ENCODE peak calls at places on chromosomes 11 and 22, in five cellular contexts. D is cardiac fibroblast, U is cardiac muscle cell, X is progenitor cell of endocrine pancreas, C is ovary. O is an unnamed sample.

GRCh38 chr11:6607190-6607635 is 3.6 kb downstream of the ILK start:
- DNase-seq in D (no peak), C (no peak), U (no peak), X (no peak), O (no peak)

GRCh38 chr11:66012946-66013761 is 1.3 kb downstream of the CST6 start:
- DNase-seq in U (peak; percentile 57), C (no peak), D (no peak), X (no peak), O (no peak)

GRCh38 chr11:111416231-111416960 is 37.3 kb upstream of the POU2AF1 start:
- DNase-seq in U (no peak), D (no peak), C (no peak), X (no peak), O (no peak)

GRCh38 chr11:73334244-73335203 is 26.4 kb downstream of the ARHGEF17 start:
- DNase-seq in D (peak; percentile 90), X (no peak), U (peak; percentile 54), C (peak; percentile 92), O (no peak)

GRCh38 chr11:70139785-70140410 is 61.8 kb downstream of the ANO1 start:
- DNase-seq in U (no peak), C (no peak), X (no peak), D (no peak), O (no peak)

GRCh38 chr22:26646158-26646557 is 11.2 kb upstream of the MIAT start:
- DNase-seq in D (peak; percentile 23), U (no peak), X (no peak), C (no peak), O (no peak)

GRCh38 chr11:72662036-72662435 is 12.2 kb downstream of the PDE2A start:
- DNase-seq in U (no peak), X (no peak), D (no peak), C (no peak), O (no peak)

GRCh38 chr22:37270928-37271650 is 11.2 kb upstream of the CYTH4 start:
- DNase-seq in C (no peak), X (no peak), D (peak; percentile 43), U (no peak), O (no peak)

GRCh38 chr22:31300896-31301295 is 8.6 kb upstream of the PIK3IP1 start:
- DNase-seq in U (no peak), X (no peak), D (no peak), C (no peak), O (no peak)

GRCh38 chr11:1701041-1701807 is 4.2 kb downstream of the KRTAP5-6 start:
- DNase-seq in X (no peak), C (no peak), U (no peak), D (no peak), O (peak; percentile 40)

GRCh38 chr22:20885017-20885556 is 26.3 kb downstream of the SNAP29 start:
- DNase-seq in D (no peak), U (no peak), C (no peak), X (no peak), O (no peak)

GRCh38 chr11:74397531-74398243 is 546 bp downstream of the PGM2L1 start:
- DNase-seq in X (peak; percentile 13), D (no peak), C (no peak), U (peak; percentile 36), O (no peak)

GRCh38 chr11:14537134-14537599 is 17.0 kb upstream of the PSMA1 start:
- DNase-seq in U (peak; percentile 38), X (no peak), C (peak; percentile 22), D (peak; percentile 55), O (no peak)

GRCh38 chr11:87889126-87889525 is 286.1 kb downstream of the RAB38 start:
- DNase-seq in D (no peak), C (no peak), X (no peak), U (no peak), O (no peak)

GRCh38 chr22:39456262-39457046 is at the start of gene MGAT3:
- DNase-seq in C (no peak), D (no peak), U (no peak), X (no peak), O (no peak)

GRCh38 chr11:1742869-1743586 is 7.4 kb downstream of the IFITM10 start:
- DNase-seq in C (no peak), D (no peak), U (no peak), X (no peak), O (no peak)

DNA sequence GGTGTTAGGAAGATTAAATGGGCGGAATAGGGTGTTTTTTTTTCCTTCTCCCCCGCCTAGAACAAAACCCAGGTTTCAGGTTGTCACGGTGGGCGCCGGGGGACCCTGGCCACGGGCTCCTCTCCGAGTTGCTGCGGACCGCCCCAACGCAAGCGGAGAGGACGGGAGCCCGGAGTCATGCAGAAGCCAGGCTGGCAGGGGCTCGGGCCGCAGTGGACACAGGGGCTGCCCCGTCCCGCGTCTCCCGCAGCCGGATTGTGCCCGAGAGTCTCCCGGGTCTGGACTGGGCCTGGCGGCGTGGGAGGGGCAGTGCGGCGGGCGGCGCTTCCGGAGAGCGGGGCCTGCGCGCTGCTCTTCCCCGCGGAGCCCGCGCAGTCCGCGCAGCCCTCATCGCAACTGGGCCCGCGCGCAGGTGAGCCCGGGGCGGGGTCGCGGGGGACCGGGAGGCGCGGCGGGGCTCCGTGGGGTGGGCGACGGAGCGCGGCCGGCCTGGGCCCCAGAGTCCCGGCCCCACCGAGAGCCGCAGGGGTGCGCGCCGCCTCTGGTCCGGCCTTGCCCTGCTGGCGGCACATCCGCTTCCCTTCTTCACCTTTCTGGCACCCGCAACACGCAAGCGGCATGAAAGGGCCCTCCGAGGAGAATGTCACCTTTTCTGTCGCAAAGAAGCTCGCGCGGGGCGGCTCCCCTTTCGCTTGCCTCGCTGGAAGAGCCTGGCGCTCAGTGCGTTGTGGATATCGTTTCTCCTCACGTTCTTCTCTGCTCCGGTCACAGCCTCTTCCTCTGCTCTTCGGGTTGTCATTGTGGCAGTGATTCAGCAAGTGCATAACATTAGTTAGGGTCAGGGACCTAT is at the start of gene TIRAP:
- DNase-seq in X (peak; percentile 37), D (peak; percentile 58), C (peak; percentile 74), U (peak; percentile 65), O (no peak)
- TF ChIP-seq CTCF in X (peak; percentile 38), D (no peak), C (no peak), U (no peak), O (peak; percentile 65)

GRCh38 chr22:23856721-23857605 is 712 bp upstream of the SLC2A11 start:
- DNase-seq in X (peak; percentile 41), U (peak; percentile 63), C (peak; percentile 54), D (peak; percentile 45), O (peak; percentile 75)
- TF ChIP-seq CTCF in X (peak; percentile 33), U (no peak), C (no peak), D (no peak), O (peak; percentile 49)

GRCh38 chr11:114076974-114077373 is 17.5 kb downstream of the ZBTB16 start:
- DNase-seq in X (no peak), C (no peak), D (no peak), U (peak; percentile 80), O (no peak)

GRCh38 chr11:114078423-114078822 is 18.9 kb downstream of the ZBTB16 start:
- DNase-seq in U (no peak), C (no peak), D (no peak), X (no peak), O (no peak)

GRCh38 chr11:114075891-114076441 is 16.5 kb downstream of the ZBTB16 start:
- DNase-seq in D (peak; percentile 84), U (peak; percentile 54), C (no peak), X (peak; percentile 37), O (no peak)

GRCh38 chr11:114079406-114080072 is 20.0 kb downstream of the ZBTB16 start:
- DNase-seq in U (no peak), X (no peak), D (peak; percentile 78), C (no peak), O (no peak)

DNA sequence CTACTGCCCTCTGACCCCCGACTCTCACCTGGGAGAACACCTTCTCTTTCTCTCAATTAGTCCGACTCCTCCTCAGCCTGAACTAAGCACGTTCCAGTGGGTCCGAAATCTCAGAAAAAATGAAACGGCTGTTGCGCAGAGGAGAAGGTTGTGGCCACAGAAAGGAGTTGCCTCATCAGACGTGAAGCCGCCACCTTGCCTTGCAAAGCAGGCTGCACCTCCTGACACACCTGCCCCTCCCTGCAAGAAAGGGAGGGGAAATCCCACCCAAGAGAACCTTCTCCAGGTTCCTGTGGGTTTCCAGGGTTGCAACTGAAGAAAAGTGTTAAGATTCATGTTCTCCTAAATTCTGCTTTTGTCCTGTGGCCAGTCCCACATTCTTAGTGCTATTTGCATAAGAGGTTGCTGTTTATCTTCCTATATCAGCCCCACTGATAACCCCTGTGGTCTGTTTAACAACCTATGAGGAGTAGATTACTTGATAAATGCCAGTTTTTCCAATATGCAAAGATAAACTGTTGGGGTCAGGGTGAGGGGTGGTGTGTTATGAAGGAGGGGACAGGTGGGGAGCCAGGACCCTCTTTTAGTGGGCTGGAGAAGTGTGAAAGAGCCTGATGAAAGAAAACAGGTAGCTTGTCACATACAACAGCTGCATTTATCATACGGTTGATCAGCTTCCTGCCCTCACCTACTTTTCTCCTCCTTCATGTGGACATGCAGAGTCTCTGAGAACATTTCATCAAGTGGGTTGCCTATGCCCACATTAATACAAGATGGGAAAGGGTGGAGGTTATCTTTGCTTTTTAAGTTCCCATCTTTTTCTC is 18.2 kb downstream of the ZBTB16 start:
- DNase-seq in C (no peak), U (no peak), D (no peak), X (no peak), O (no peak)
- TF ChIP-seq CTCF in C (no peak), U (no peak), D (no peak), X (no peak), O (no peak)

GRCh38 chr11:129505266-129505665 is 129.6 kb downstream of the BARX2 start:
- DNase-seq in X (no peak), D (no peak), U (no peak), C (no peak), O (no peak)
- TF ChIP-seq CTCF in X (no peak), D (no peak), U (no peak), C (no peak), O (no peak)

DNA sequence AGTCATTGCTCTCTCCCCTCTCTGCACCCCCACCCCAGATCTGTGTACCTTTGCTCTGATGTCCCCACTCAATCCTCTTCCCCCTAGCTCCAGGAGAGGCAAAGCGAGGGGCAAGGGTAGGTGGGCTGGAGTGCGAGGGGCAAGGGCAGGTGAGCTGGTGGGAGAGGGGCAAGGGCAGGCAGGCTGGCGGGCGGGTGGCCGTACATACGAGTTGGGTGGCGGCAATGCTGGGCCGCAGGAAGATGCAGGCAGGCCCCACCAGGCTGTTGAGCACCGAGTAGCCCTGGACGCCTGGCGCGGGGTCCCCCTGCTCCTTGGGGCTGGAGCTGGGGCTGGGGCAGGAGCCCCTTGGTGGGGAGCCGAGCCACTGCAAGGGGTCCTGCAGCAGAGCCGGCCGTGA is 908 bp downstream of the CABP2 start:
- DNase-seq in U (no peak), X (no peak), D (no peak), C (no peak), O (no peak)
- TF ChIP-seq CTCF in U (no peak), X (no peak), D (no peak), C (no peak), O (no peak)

O was measured in type B pancreatic cell.